ENCODE peak calls at places on chromosome 1, in six cellular contexts. M is foreskin fibroblast; N is fibroblast of lung; D is IMR-90; T is CD8-positive, alpha-beta T cell; Y is ovary. V is an unnamed sample.

GRCh38 chr1:99696616-99697015 is 50.7 kb downstream of the PALMD start:
- DNase-seq in M (no peak), N (no peak), D (no peak), T (no peak), Y (no peak), V (no peak)

GRCh38 chr1:199682081-199682480 is 345.4 kb upstream of the NR5A2 start:
- DNase-seq in M (no peak), N (no peak), D (no peak), T (no peak), Y (no peak), V (no peak)

GRCh38 chr1:109764561-109765482 is 1.1 kb upstream of the EPS8L3 start:
- DNase-seq in M (no peak), N (no peak), D (no peak), T (no peak), Y (peak), V (no peak)

GRCh38 chr1:204989266-204990058 is 53.5 kb upstream of the CNTN2 start:
- DNase-seq in M (peak), N (peak), D (peak), T (peak), Y (peak), V (no peak)

GRCh38 chr1:42379794-42380616 is 587 bp upstream of the RIMKLA start:
- DNase-seq in M (peak), N (peak), D (peak), T (no peak), Y (no peak), V (no peak)

GRCh38 chr1:2239384-2239985 is 11.4 kb downstream of the SKI start:
- DNase-seq in M (no peak), N (no peak), D (no peak), T (peak), Y (peak), V (no peak)

GRCh38 chr1:8874230-8875201 is 4.0 kb downstream of the ENO1 start:
- DNase-seq in M (peak), N (peak), D (peak), T (no peak), Y (no peak), V (no peak)

GRCh38 chr1:3727042-3727824 is 25.0 kb upstream of the CCDC27 start:
- DNase-seq in M (peak), N (no peak), D (no peak), T (no peak), Y (no peak), V (no peak)

GRCh38 chr1:211328866-211329265 is 2.2 kb downstream of the TRAF5 start:
- DNase-seq in M (no peak), N (no peak), D (no peak), T (no peak), Y (no peak), V (no peak)

GRCh38 chr1:202998836-202999750 is 8.1 kb upstream of the TMEM183A start:
- DNase-seq in M (peak), N (peak), D (peak), T (peak), Y (peak), V (no peak)

GRCh38 chr1:54854376-54855020 is 32.5 kb downstream of the DHCR24 start:
- DNase-seq in M (no peak), N (peak), D (peak), T (no peak), Y (no peak), V (no peak)

GRCh38 chr1:234226106-234226818 is 147.0 kb upstream of the COA6 start:
- DNase-seq in M (no peak), N (no peak), D (no peak), T (no peak), Y (no peak), V (no peak)

GRCh38 chr1:55363261-55363660 is 148.1 kb upstream of the USP24 start:
- DNase-seq in M (peak), N (peak), D (peak), T (no peak), Y (no peak), V (no peak)

GRCh38 chr1:32861904-32862698 is 8.6 kb downstream of the FNDC5 start:
- DNase-seq in M (peak), N (peak), D (peak), T (no peak), Y (no peak), V (no peak)

GRCh38 chr1:62452951-62453350 is 16.1 kb downstream of the USP1 start:
- DNase-seq in M (peak), N (peak), D (peak), T (no peak), Y (no peak), V (no peak)

GRCh38 chr1:231603598-231604275 is 22.9 kb upstream of the DISC1 start:
- DNase-seq in M (peak), N (peak), D (peak), T (peak), Y (peak), V (no peak)

GRCh38 chr1:28329395-28330153 is 734 bp downstream of the MED18 start:
- DNase-seq in M (peak), N (peak), D (peak), T (peak), Y (peak), V (no peak)

GRCh38 chr1:11790880-11791715 is 14.7 kb downstream of the MTHFR start:
- DNase-seq in M (peak), N (peak), D (peak), T (no peak), Y (peak), V (peak)

GRCh38 chr1:152034654-152035405 is 2.0 kb downstream of the S100A11 start:
- DNase-seq in M (peak), N (peak), D (peak), T (peak), Y (peak), V (no peak)

GRCh38 chr1:227803933-227804332 is 11.5 kb upstream of the PRSS38 start:
- DNase-seq in M (no peak), N (no peak), D (no peak), T (no peak), Y (no peak), V (no peak)

GRCh38 chr1:152168535-152168868 is 9.5 kb upstream of the RPTN start:
- DNase-seq in M (no peak), N (no peak), D (no peak), T (no peak), Y (no peak), V (no peak)

GRCh38 chr1:28640766-28641165 is 2.1 kb downstream of the TAF12 start:
- DNase-seq in M (peak), N (peak), D (peak), T (peak), Y (no peak), V (no peak)

GRCh38 chr1:14836426-14837140 is 238.1 kb downstream of the KAZN start:
- DNase-seq in M (no peak), N (no peak), D (no peak), T (no peak), Y (no peak), V (no peak)

GRCh38 chr1:218813247-218813646 is 360.4 kb upstream of the LYPLAL1 start:
- DNase-seq in M (peak), N (peak), D (peak), T (no peak), Y (no peak), V (peak)

GRCh38 chr1:225441314-225442119 is 13.7 kb upstream of the LBR start:
- DNase-seq in M (no peak), N (no peak), D (no peak), T (no peak), Y (no peak), V (no peak)
- TF ChIP-seq CTCF in M (peak), N (peak), D (peak), T (no peak), Y (no peak), V (peak)

DNA sequence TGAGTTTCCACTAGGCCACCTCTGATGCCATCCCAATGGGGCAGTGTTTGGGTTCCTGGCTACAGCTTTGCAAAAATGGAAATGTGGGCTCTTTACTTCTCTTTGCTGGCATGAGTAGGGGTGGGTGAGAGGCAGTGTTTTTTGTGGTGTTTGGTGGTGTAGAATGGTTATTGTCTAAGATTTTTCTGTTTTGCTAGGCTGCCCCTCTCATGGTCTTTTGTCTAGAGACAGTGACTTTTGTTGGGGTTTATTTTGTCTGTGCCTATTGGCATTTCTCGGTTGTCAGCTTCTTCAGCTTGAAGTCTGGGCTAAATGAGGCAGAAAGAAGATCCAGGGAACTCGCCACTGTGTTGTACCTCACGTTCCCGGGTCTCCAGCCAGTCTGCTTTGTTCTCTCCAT is 112.1 kb downstream of the CENPF start:
- DNase-seq in M (no peak), N (no peak), D (no peak), T (no peak), Y (no peak), V (no peak)
- H3K4me3 ChIP-seq in M (no peak), N (no peak), D (no peak), T (no peak), Y (no peak), V (no peak)

GRCh38 chr1:37085393-37085792 is 51.1 kb upstream of the GRIK3 start:
- DNase-seq in M (no peak), N (no peak), D (no peak), T (no peak), Y (no peak), V (no peak)
- TF ChIP-seq CTCF in M (no peak), N (no peak), D (no peak), T (no peak), Y (no peak), V (no peak)

DNA sequence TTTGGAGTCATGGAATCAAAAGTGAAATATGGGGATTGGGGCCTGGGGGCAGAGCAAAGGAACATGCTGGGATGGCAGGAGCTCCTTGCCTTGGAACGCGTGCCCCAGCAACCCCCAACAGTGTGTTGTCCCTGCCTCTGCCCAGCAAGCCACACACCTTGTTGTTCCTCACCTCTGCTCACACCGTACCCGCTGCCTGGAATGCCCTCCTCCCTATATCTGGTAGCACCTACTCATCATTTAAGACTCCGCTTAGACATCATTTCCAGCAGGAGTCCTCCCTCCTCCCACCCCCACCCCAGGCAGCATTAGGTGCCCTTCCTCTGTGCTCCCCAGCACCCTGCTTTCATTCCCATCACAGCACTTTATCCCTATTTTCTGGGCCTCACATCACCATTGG is 7.8 kb downstream of the NECTIN4 start:
- DNase-seq in M (no peak), N (no peak), D (no peak), T (no peak), Y (no peak), V (no peak)
- H3K4me3 ChIP-seq in M (no peak), N (no peak), D (no peak), T (no peak), Y (no peak), V (no peak)

GRCh38 chr1:116881879-116882520 is 27.7 kb upstream of the PTGFRN start:
- DNase-seq in M (peak), N (peak), D (peak), T (peak), Y (peak), V (no peak)
- TF ChIP-seq CTCF in M (peak), N (no peak), D (no peak), T (no peak), Y (no peak), V (peak)